ENCODE peak calls at places on chromosomes 11 and 22, in six cellular contexts. V, M, L, K, B and F are unnamed samples.
A peak's percentile ranks its signal among the peaks of the same experiment; 100 is the strongest.

GRCh38 chr11:61854966-61855714 is 27.0 kb downstream of the FADS2 start:
- DNase-seq in L (peak; percentile 29), V (no peak), B (no peak), K (no peak), M (no peak), F (no peak)

GRCh38 chr11:79363261-79363660 is 77.6 kb downstream of the TENM4 start:
- DNase-seq in M (no peak), K (no peak), V (peak; percentile 58), B (no peak), L (no peak), F (no peak)

GRCh38 chr11:79076526-79077115 is 364.2 kb downstream of the TENM4 start:
- DNase-seq in K (peak; percentile 24), L (no peak), M (no peak), B (peak; percentile 51), V (no peak), F (peak; percentile 61)

GRCh38 chr11:69400769-69401590 is 80.5 kb upstream of the LINC01488 start:
- DNase-seq in K (no peak), M (no peak), L (no peak), V (no peak), B (no peak), F (no peak)

GRCh38 chr22:37747090-37747714 is 50.4 kb downstream of the TRIOBP start:
- DNase-seq in L (no peak), M (no peak), K (no peak), B (peak; percentile 15), V (peak; percentile 47), F (no peak)

GRCh38 chr11:70862093-70862492 is 390.3 kb downstream of the SHANK2 start:
- DNase-seq in V (no peak), B (no peak), L (no peak), M (no peak), K (no peak), F (no peak)

GRCh38 chr11:95908826-95909225 is 15.1 kb downstream of the MTMR2 start:
- DNase-seq in V (peak; percentile 57), B (no peak), L (no peak), M (no peak), K (no peak), F (no peak)

GRCh38 chr11:131748146-131749050 is 378.0 kb downstream of the NTM start:
- DNase-seq in V (peak; percentile 68), B (peak; percentile 91), M (no peak), K (peak; percentile 38), L (peak; percentile 57), F (peak; percentile 83)

GRCh38 chr11:34145073-34145472 is 39.6 kb downstream of the NAT10 start:
- DNase-seq in M (no peak), V (no peak), L (no peak), B (no peak), K (no peak), F (no peak)

GRCh38 chr11:13315517-13316432 is 38.2 kb downstream of the BMAL1 start:
- DNase-seq in B (no peak), L (no peak), K (no peak), V (peak; percentile 27), M (no peak), F (no peak)

GRCh38 chr11:69123593-69124545 is 31.9 kb upstream of the SMIM38 start:
- DNase-seq in V (no peak), M (no peak), B (no peak), L (no peak), K (no peak), F (no peak)

GRCh38 chr11:62958547-62959071 is 26.2 kb downstream of the SLC22A6 start:
- DNase-seq in V (no peak), B (peak; percentile 6), L (no peak), M (no peak), K (no peak), F (peak; percentile 58)

GRCh38 chr11:70466154-70466553 is 67.8 kb downstream of the CTTN start:
- DNase-seq in L (no peak), M (no peak), B (no peak), K (no peak), V (peak; percentile 27), F (peak; percentile 47)

GRCh38 chr11:95363189-95363588 is 132.2 kb upstream of the SESN3 start:
- DNase-seq in L (no peak), M (no peak), V (no peak), K (no peak), B (no peak), F (no peak)

GRCh38 chr22:24285245-24285644 is 14.6 kb downstream of the SPECC1L start:
- DNase-seq in B (no peak), V (peak; percentile 42), K (no peak), M (no peak), L (no peak), F (no peak)

GRCh38 chr11:34650528-34650927 is 29.6 kb downstream of the EHF start:
- DNase-seq in K (no peak), V (peak; percentile 90), B (no peak), M (peak; percentile 68), L (no peak), F (peak; percentile 52)

GRCh38 chr11:43723617-43724016 is 43.1 kb downstream of the HSD17B12 start:
- DNase-seq in V (no peak), B (no peak), M (no peak), L (peak; percentile 35), K (peak; percentile 24), F (no peak)

GRCh38 chr11:8087185-8087584 is 6.2 kb downstream of the TUB start:
- DNase-seq in B (no peak), V (no peak), K (no peak), L (no peak), M (no peak), F (no peak)

GRCh38 chr11:106132582-106133354 is 55.3 kb downstream of the AASDHPPT start:
- DNase-seq in K (no peak), M (no peak), V (no peak), B (no peak), L (no peak), F (no peak)

GRCh38 chr11:25711008-25711407 is 620.9 kb upstream of the ANO3 start:
- DNase-seq in V (no peak), M (no peak), L (no peak), K (no peak), B (no peak), F (no peak)

GRCh38 chr22:37190262-37190780 is 2.3 kb upstream of the C1QTNF6 start:
- DNase-seq in M (no peak), L (no peak), V (peak; percentile 27), B (no peak), K (no peak), F (no peak)

GRCh38 chr11:112570335-112570734 is 309.7 kb upstream of the PLET1 start:
- DNase-seq in K (no peak), V (no peak), B (no peak), L (no peak), M (no peak), F (peak; percentile 36)

GRCh38 chr11:11843233-11843632 is 1.5 kb downstream of the USP47 start:
- DNase-seq in V (peak; percentile 80), L (peak; percentile 23), K (peak; percentile 31), B (peak; percentile 63), M (no peak), F (no peak)

GRCh38 chr22:49011379-49011768 is 816.3 kb downstream of the BRD1 start:
- DNase-seq in L (no peak), K (no peak), M (no peak), B (no peak), V (no peak), F (no peak)

GRCh38 chr11:103488579-103488978 is 379.4 kb downstream of the DYNC2H1 start:
- DNase-seq in M (no peak), B (no peak), V (no peak), K (no peak), L (no peak), F (no peak)

GRCh38 chr11:95067828-95068244 is 1.1 kb downstream of the SRSF8 start:
- DNase-seq in B (no peak), K (no peak), L (peak; percentile 73), V (no peak), M (no peak), F (no peak)

GRCh38 chr11:116078101-116078561 is 573.9 kb upstream of the CADM1 start:
- DNase-seq in M (no peak), L (no peak), B (no peak), V (peak; percentile 11), K (peak; percentile 24), F (peak; percentile 18)

GRCh38 chr11:69854719-69855118 is 35.5 kb upstream of the FGF3 start:
- DNase-seq in V (peak; percentile 74), B (peak; percentile 78), M (no peak), K (no peak), L (no peak), F (no peak)

GRCh38 chr11:45902452-45903380 is 4.4 kb downstream of the FREY1 start:
- DNase-seq in M (no peak), L (no peak), B (no peak), K (no peak), V (no peak), F (no peak)

GRCh38 chr11:111836766-111837165 is 34.6 kb downstream of the ALG9 start:
- DNase-seq in V (peak; percentile 36), L (no peak), B (no peak), K (no peak), M (no peak), F (no peak)